ENCODE peak calls at places on chromosome 2, in six cellular contexts. One of them, this sample, is unnamed. For H3K9me3, the result is how much of the 10 kb centered on the place peaks cover.

GRCh38 chr2:63047534-63048281 is 2.9 kb upstream of the OTX1 start:
- DNase-seq in thoracic aorta: no peak
- DNase-seq in mucosa of descending colon: peak
- DNase-seq in breast epithelium: no peak
- DNase-seq in left ventricle myocardium inferior: no peak
- DNase-seq in tibial nerve: no peak
- DNase-seq in this sample: peak

GRCh38 chr2:240189686-240190085 is 49.2 kb upstream of the OTOS start:
- DNase-seq in thoracic aorta: no peak
- DNase-seq in mucosa of descending colon: no peak
- DNase-seq in breast epithelium: no peak
- DNase-seq in left ventricle myocardium inferior: no peak
- DNase-seq in tibial nerve: no peak
- DNase-seq in this sample: no peak

GRCh38 chr2:149134335-149134923 is 95.9 kb downstream of the LYPD6B start:
- DNase-seq in thoracic aorta: no peak
- DNase-seq in mucosa of descending colon: no peak
- DNase-seq in breast epithelium: no peak
- DNase-seq in left ventricle myocardium inferior: no peak
- DNase-seq in tibial nerve: no peak
- DNase-seq in this sample: no peak

GRCh38 chr2:157345647-157346389 is 20.2 kb upstream of the ERMN start:
- DNase-seq in thoracic aorta: no peak
- DNase-seq in mucosa of descending colon: no peak
- DNase-seq in breast epithelium: no peak
- DNase-seq in left ventricle myocardium inferior: no peak
- DNase-seq in tibial nerve: no peak
- DNase-seq in this sample: no peak

GRCh38 chr2:68195096-68195495 is 37.4 kb downstream of the PNO1 start:
- DNase-seq in thoracic aorta: no peak
- DNase-seq in mucosa of descending colon: no peak
- DNase-seq in breast epithelium: no peak
- DNase-seq in left ventricle myocardium inferior: no peak
- DNase-seq in tibial nerve: no peak
- DNase-seq in this sample: no peak

GRCh38 chr2:227871375-227871788 is at the start of gene DAW1:
- DNase-seq in thoracic aorta: no peak
- DNase-seq in mucosa of descending colon: peak
- DNase-seq in breast epithelium: no peak
- DNase-seq in left ventricle myocardium inferior: peak
- DNase-seq in tibial nerve: no peak
- DNase-seq in this sample: peak

GRCh38 chr2:169693344-169693743 is 861 bp downstream of the CFAP210 start:
- DNase-seq in thoracic aorta: no peak
- DNase-seq in mucosa of descending colon: no peak
- DNase-seq in breast epithelium: no peak
- DNase-seq in left ventricle myocardium inferior: no peak
- DNase-seq in tibial nerve: no peak
- DNase-seq in this sample: no peak

GRCh38 chr2:136297974-136298373 is 180.0 kb upstream of the CXCR4 start:
- DNase-seq in thoracic aorta: no peak
- DNase-seq in mucosa of descending colon: no peak
- DNase-seq in breast epithelium: no peak
- DNase-seq in left ventricle myocardium inferior: no peak
- DNase-seq in tibial nerve: no peak
- DNase-seq in this sample: no peak

GRCh38 chr2:71683666-71684065 is 230.3 kb downstream of the DYSF start:
- DNase-seq in thoracic aorta: no peak
- DNase-seq in mucosa of descending colon: no peak
- DNase-seq in breast epithelium: no peak
- DNase-seq in left ventricle myocardium inferior: no peak
- DNase-seq in tibial nerve: no peak
- DNase-seq in this sample: peak

GRCh38 chr2:3420076-3420848 is 40.8 kb downstream of the TRAPPC12 start:
- DNase-seq in thoracic aorta: no peak
- DNase-seq in mucosa of descending colon: no peak
- DNase-seq in breast epithelium: no peak
- DNase-seq in left ventricle myocardium inferior: no peak
- DNase-seq in tibial nerve: no peak
- DNase-seq in this sample: no peak

GRCh38 chr2:56185582-56186046 is 1.8 kb downstream of the CCDC85A start:
- DNase-seq in thoracic aorta: no peak
- DNase-seq in mucosa of descending colon: no peak
- DNase-seq in breast epithelium: no peak
- DNase-seq in left ventricle myocardium inferior: peak
- DNase-seq in tibial nerve: no peak
- DNase-seq in this sample: peak

GRCh38 chr2:227098162-227098515 is 65.9 kb downstream of the COL4A4 start:
- DNase-seq in thoracic aorta: no peak
- DNase-seq in mucosa of descending colon: no peak
- DNase-seq in breast epithelium: no peak
- DNase-seq in left ventricle myocardium inferior: no peak
- DNase-seq in tibial nerve: no peak
- DNase-seq in this sample: no peak

GRCh38 chr2:201773990-201774389 is 6.7 kb downstream of the ALS2 start:
- DNase-seq in thoracic aorta: no peak
- DNase-seq in mucosa of descending colon: no peak
- DNase-seq in breast epithelium: no peak
- DNase-seq in left ventricle myocardium inferior: no peak
- DNase-seq in tibial nerve: no peak
- DNase-seq in this sample: no peak

DNA sequence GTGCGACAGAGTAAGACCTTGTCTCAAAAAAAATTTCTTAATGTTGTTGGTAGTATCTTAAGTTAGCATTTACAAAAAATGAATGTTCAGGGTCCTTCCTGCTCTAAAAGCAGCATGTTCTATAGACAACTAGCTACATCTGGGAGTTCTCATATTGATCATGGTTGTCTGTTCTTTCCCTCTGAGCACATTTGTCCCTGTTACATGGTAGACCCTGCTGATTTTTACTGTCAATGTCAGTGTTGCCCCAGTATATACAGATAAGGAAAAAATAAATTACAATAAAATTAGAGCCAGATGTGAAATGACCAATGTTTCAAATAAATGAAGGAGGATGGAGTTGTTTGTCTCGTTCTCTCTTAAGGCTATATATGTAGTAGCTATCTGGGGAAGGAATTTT is 63.2 kb downstream of the KCMF1 start:
- DNase-seq in thoracic aorta: no peak
- DNase-seq in mucosa of descending colon: no peak
- DNase-seq in breast epithelium: no peak
- DNase-seq in left ventricle myocardium inferior: no peak
- DNase-seq in tibial nerve: no peak
- DNase-seq in this sample: no peak
- H3K4me3 ChIP-seq in thoracic aorta: no peak
- H3K4me3 ChIP-seq in mucosa of descending colon: no peak
- H3K4me3 ChIP-seq in breast epithelium: no peak
- H3K4me3 ChIP-seq in left ventricle myocardium inferior: no peak
- H3K4me3 ChIP-seq in tibial nerve: no peak
- H3K4me3 ChIP-seq in this sample: no peak

GRCh38 chr2:95121495-95122196 is at the start of gene MRPS5:
- DNase-seq in thoracic aorta: peak
- DNase-seq in mucosa of descending colon: peak
- DNase-seq in breast epithelium: peak
- DNase-seq in left ventricle myocardium inferior: peak
- DNase-seq in tibial nerve: peak
- DNase-seq in this sample: peak
- TF ChIP-seq CTCF in thoracic aorta: no peak
- TF ChIP-seq CTCF in mucosa of descending colon: no peak
- TF ChIP-seq CTCF in breast epithelium: no peak
- TF ChIP-seq CTCF in left ventricle myocardium inferior: peak
- TF ChIP-seq CTCF in tibial nerve: peak
- TF ChIP-seq CTCF in this sample: no peak

GRCh38 chr2:231928481-231928880 is 2.3 kb upstream of the NPPC start:
- DNase-seq in thoracic aorta: no peak
- DNase-seq in mucosa of descending colon: peak
- DNase-seq in breast epithelium: no peak
- DNase-seq in left ventricle myocardium inferior: no peak
- DNase-seq in tibial nerve: no peak
- DNase-seq in this sample: no peak

GRCh38 chr2:231930601-231931281 is 4.5 kb upstream of the NPPC start:
- DNase-seq in thoracic aorta: no peak
- DNase-seq in mucosa of descending colon: peak
- DNase-seq in breast epithelium: no peak
- DNase-seq in left ventricle myocardium inferior: peak
- DNase-seq in tibial nerve: no peak
- DNase-seq in this sample: peak

GRCh38 chr2:231928901-231929725 is 2.9 kb upstream of the NPPC start:
- DNase-seq in thoracic aorta: no peak
- DNase-seq in mucosa of descending colon: peak
- DNase-seq in breast epithelium: no peak
- DNase-seq in left ventricle myocardium inferior: no peak
- DNase-seq in tibial nerve: no peak
- DNase-seq in this sample: no peak

GRCh38 chr2:231931481-231931915 is 5.3 kb upstream of the NPPC start:
- DNase-seq in thoracic aorta: no peak
- DNase-seq in mucosa of descending colon: peak
- DNase-seq in breast epithelium: no peak
- DNase-seq in left ventricle myocardium inferior: peak
- DNase-seq in tibial nerve: no peak
- DNase-seq in this sample: no peak

GRCh38 chr2:231929961-231930600 is 3.9 kb upstream of the NPPC start:
- DNase-seq in thoracic aorta: no peak
- DNase-seq in mucosa of descending colon: peak
- DNase-seq in breast epithelium: no peak
- DNase-seq in left ventricle myocardium inferior: peak
- DNase-seq in tibial nerve: no peak
- DNase-seq in this sample: peak
- H3K9me3 ChIP-seq in thoracic aorta: under half
- H3K9me3 ChIP-seq in mucosa of descending colon: under half
- H3K9me3 ChIP-seq in breast epithelium: under half
- H3K9me3 ChIP-seq in left ventricle myocardium inferior: under half
- H3K9me3 ChIP-seq in tibial nerve: under half
- H3K9me3 ChIP-seq in this sample: under half

GRCh38 chr2:84481702-84482101 is 22.6 kb upstream of the SUCLG1 start:
- DNase-seq in thoracic aorta: no peak
- DNase-seq in mucosa of descending colon: no peak
- DNase-seq in breast epithelium: no peak
- DNase-seq in left ventricle myocardium inferior: no peak
- DNase-seq in tibial nerve: no peak
- DNase-seq in this sample: no peak
- H3K4me3 ChIP-seq in thoracic aorta: no peak
- H3K4me3 ChIP-seq in mucosa of descending colon: no peak
- H3K4me3 ChIP-seq in breast epithelium: no peak
- H3K4me3 ChIP-seq in left ventricle myocardium inferior: no peak
- H3K4me3 ChIP-seq in tibial nerve: no peak
- H3K4me3 ChIP-seq in this sample: no peak

DNA sequence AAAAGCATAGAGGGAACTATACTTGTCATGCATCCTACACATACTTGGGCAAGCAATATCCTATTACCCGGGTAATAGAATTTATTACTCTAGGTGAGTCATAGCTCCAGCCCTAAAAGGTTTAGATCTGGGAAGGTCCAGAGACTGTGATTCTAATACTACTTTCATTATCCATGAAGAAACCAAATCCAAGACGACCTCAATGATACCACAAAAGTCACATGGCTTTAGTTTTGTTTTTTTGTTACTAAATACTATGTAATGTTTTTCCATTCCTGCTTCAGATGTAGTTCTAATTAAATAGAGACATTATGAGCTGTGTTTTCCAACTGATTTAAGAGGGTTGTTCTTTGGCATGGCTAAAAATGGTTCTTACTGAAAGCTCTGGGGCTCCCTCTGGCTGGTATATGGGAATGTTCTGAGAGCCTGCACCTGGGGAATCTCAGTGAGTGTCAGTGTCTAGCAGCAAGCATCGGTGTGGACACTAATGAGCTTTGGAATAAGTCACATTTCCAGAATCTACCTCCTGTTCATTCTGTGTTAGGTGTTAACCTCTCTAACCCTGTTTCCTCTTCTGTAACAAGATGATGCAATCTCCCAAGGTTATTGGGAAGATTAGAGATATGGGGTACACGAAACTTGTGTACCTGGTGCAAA is 20.5 kb upstream of the IL1RL2 start:
- DNase-seq in thoracic aorta: no peak
- DNase-seq in mucosa of descending colon: no peak
- DNase-seq in breast epithelium: peak
- DNase-seq in left ventricle myocardium inferior: no peak
- DNase-seq in tibial nerve: peak
- DNase-seq in this sample: no peak
- TF ChIP-seq CTCF in thoracic aorta: peak
- TF ChIP-seq CTCF in mucosa of descending colon: peak
- TF ChIP-seq CTCF in breast epithelium: no peak
- TF ChIP-seq CTCF in left ventricle myocardium inferior: peak
- TF ChIP-seq CTCF in tibial nerve: peak
- TF ChIP-seq CTCF in this sample: peak

GRCh38 chr2:232628466-232629200 is 4.8 kb upstream of the EFHD1 start:
- DNase-seq in thoracic aorta: no peak
- DNase-seq in mucosa of descending colon: no peak
- DNase-seq in breast epithelium: no peak
- DNase-seq in left ventricle myocardium inferior: peak
- DNase-seq in tibial nerve: peak
- DNase-seq in this sample: peak

GRCh38 chr2:232624554-232624842 is 8.9 kb upstream of the EFHD1 start:
- DNase-seq in thoracic aorta: no peak
- DNase-seq in mucosa of descending colon: no peak
- DNase-seq in breast epithelium: no peak
- DNase-seq in left ventricle myocardium inferior: no peak
- DNase-seq in tibial nerve: no peak
- DNase-seq in this sample: no peak

GRCh38 chr2:232629201-232629475 is 4.3 kb upstream of the EFHD1 start:
- DNase-seq in thoracic aorta: no peak
- DNase-seq in mucosa of descending colon: no peak
- DNase-seq in breast epithelium: no peak
- DNase-seq in left ventricle myocardium inferior: no peak
- DNase-seq in tibial nerve: no peak
- DNase-seq in this sample: no peak

GRCh38 chr2:232623768-232624553 is 9.4 kb upstream of the EFHD1 start:
- DNase-seq in thoracic aorta: no peak
- DNase-seq in mucosa of descending colon: peak
- DNase-seq in breast epithelium: no peak
- DNase-seq in left ventricle myocardium inferior: no peak
- DNase-seq in tibial nerve: no peak
- DNase-seq in this sample: no peak

DNA sequence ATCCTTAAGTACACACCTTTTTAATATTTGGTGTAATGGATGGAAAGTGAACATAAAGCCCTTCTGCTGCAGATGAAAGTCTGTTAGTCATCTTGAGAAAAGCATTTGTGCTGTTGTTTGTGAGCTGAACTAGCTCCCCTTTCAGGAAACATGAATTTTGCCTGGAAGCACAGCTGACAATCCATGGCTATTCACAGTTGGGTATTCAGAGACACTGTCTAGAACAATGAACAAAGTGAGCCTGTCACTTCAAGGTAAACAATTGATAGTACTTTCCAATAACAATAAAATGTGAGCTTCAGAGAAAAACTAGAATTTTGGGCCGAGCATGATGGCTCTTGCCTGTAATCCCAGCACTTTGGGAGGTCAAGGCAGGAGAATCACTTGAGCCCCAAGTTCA is 6.8 kb upstream of the EFHD1 start:
- DNase-seq in thoracic aorta: no peak
- DNase-seq in mucosa of descending colon: no peak
- DNase-seq in breast epithelium: no peak
- DNase-seq in left ventricle myocardium inferior: no peak
- DNase-seq in tibial nerve: no peak
- DNase-seq in this sample: no peak
- H3K9me3 ChIP-seq in thoracic aorta: under half
- H3K9me3 ChIP-seq in mucosa of descending colon: under half
- H3K9me3 ChIP-seq in breast epithelium: under half
- H3K9me3 ChIP-seq in left ventricle myocardium inferior: under half
- H3K9me3 ChIP-seq in tibial nerve: under half
- H3K9me3 ChIP-seq in this sample: under half

This sample was measured in heart left ventricle.